ENCODE peak calls at places on chromosomes 12 and 14, in seven cellular contexts. Z, Y, C, V, M, A and L are unnamed samples.

GRCh38 chr12:94242871-94243270 is 94.5 kb downstream of the PLXNC1 start:
- DNase-seq in Z (no peak), Y (no peak), C (no peak), V (no peak), M (no peak), A (no peak), L (no peak)

GRCh38 chr12:77841467-77842054 is 10.9 kb downstream of the NAV3 start:
- DNase-seq in Z (no peak), Y (no peak), C (no peak), V (peak), M (no peak), A (no peak), L (no peak)

GRCh38 chr12:57890191-57891120 is 43.9 kb upstream of the CTDSP2 start:
- DNase-seq in Z (peak), Y (no peak), C (no peak), V (no peak), M (no peak), A (no peak), L (no peak)

GRCh38 chr14:33307691-33308369 is 369.2 kb downstream of the NPAS3 start:
- DNase-seq in Z (peak), Y (no peak), C (no peak), V (no peak), M (no peak), A (no peak), L (peak)

GRCh38 chr12:117213295-117213808 is 23.1 kb upstream of the FBXO21 start:
- DNase-seq in Z (no peak), Y (no peak), C (no peak), V (no peak), M (no peak), A (no peak), L (no peak)

GRCh38 chr12:116368196-116369194 is 91.0 kb upstream of the MED13L start:
- DNase-seq in Z (no peak), Y (no peak), C (no peak), V (no peak), M (no peak), A (no peak), L (no peak)

GRCh38 chr14:91367173-91368171 is 50.1 kb downstream of the CCDC88C start:
- DNase-seq in Z (no peak), Y (no peak), C (no peak), V (peak), M (no peak), A (no peak), L (no peak)

GRCh38 chr12:38883629-38884134 is 21.7 kb downstream of the CPNE8 start:
- DNase-seq in Z (no peak), Y (no peak), C (no peak), V (no peak), M (no peak), A (no peak), L (no peak)

GRCh38 chr14:86055512-86055911 is 525.6 kb downstream of the FLRT2 start:
- DNase-seq in Z (no peak), Y (no peak), C (peak), V (no peak), M (no peak), A (no peak), L (no peak)

GRCh38 chr14:55942101-55942645 is 176.0 kb upstream of the PELI2 start:
- DNase-seq in Z (no peak), Y (no peak), C (no peak), V (no peak), M (no peak), A (no peak), L (no peak)

GRCh38 chr12:80400591-80400991 is 43.4 kb upstream of the PTPRQ start:
- DNase-seq in Z (peak), Y (no peak), C (no peak), V (no peak), M (no peak), A (no peak), L (peak)

GRCh38 chr12:80001562-80001961 is 66.7 kb upstream of the PPP1R12A start:
- DNase-seq in Z (no peak), Y (no peak), C (no peak), V (no peak), M (no peak), A (no peak), L (peak)

GRCh38 chr12:97229036-97229435 is 233.6 kb upstream of the RMST start:
- DNase-seq in Z (no peak), Y (no peak), C (no peak), V (no peak), M (no peak), A (no peak), L (no peak)

GRCh38 chr14:106547735-106548550 is 1021.6 kb downstream of the TMEM121 start:
- DNase-seq in Z (no peak), Y (no peak), C (no peak), V (no peak), M (no peak), A (no peak), L (no peak)

GRCh38 chr14:74905595-74906142 is 17.4 kb downstream of the RPS6KL1 start:
- DNase-seq in Z (peak), Y (peak), C (no peak), V (peak), M (peak), A (peak), L (peak)

GRCh38 chr12:4829793-4830162 is 79.9 kb upstream of the KCNA1 start:
- DNase-seq in Z (no peak), Y (no peak), C (no peak), V (peak), M (no peak), A (no peak), L (no peak)

GRCh38 chr14:103485504-103485903 is 37.1 kb downstream of the CKB start:
- DNase-seq in Z (no peak), Y (no peak), C (no peak), V (no peak), M (no peak), A (no peak), L (no peak)

GRCh38 chr12:3630621-3631271 is 122.2 kb downstream of the CRACR2A start:
- DNase-seq in Z (no peak), Y (no peak), C (no peak), V (no peak), M (no peak), A (no peak), L (no peak)

GRCh38 chr12:52022841-52023181 is 16.1 kb downstream of the TAMALIN start:
- DNase-seq in Z (no peak), Y (no peak), C (no peak), V (no peak), M (no peak), A (peak), L (peak)

GRCh38 chr14:35400707-35401421 is 3.7 kb downstream of the NFKBIA start:
- DNase-seq in Z (no peak), Y (peak), C (no peak), V (peak), M (peak), A (no peak), L (no peak)

GRCh38 chr12:92547906-92548305 is 154.9 kb upstream of the PLEKHG7 start:
- DNase-seq in Z (no peak), Y (no peak), C (no peak), V (no peak), M (no peak), A (no peak), L (no peak)

GRCh38 chr14:52054678-52055077 is 14.2 kb downstream of the NID2 start:
- DNase-seq in Z (no peak), Y (no peak), C (no peak), V (no peak), M (no peak), A (no peak), L (no peak)

GRCh38 chr12:113591480-113591971 is 119.9 kb upstream of the LHX5 start:
- DNase-seq in Z (no peak), Y (no peak), C (no peak), V (peak), M (no peak), A (peak), L (peak)

GRCh38 chr12:48780381-48781025 is 8.4 kb downstream of the ADCY6 start:
- DNase-seq in Z (no peak), Y (no peak), C (no peak), V (no peak), M (no peak), A (no peak), L (no peak)

GRCh38 chr12:108959748-108960655 is 60.9 kb downstream of the SVOP start:
- DNase-seq in Z (no peak), Y (no peak), C (no peak), V (no peak), M (no peak), A (no peak), L (no peak)

GRCh38 chr12:11667159-11667558 is 17.7 kb downstream of the ETV6 start:
- DNase-seq in Z (no peak), Y (no peak), C (no peak), V (no peak), M (no peak), A (no peak), L (no peak)

GRCh38 chr12:124829008-124829707 is 34.5 kb downstream of the SCARB1 start:
- DNase-seq in Z (peak), Y (no peak), C (peak), V (no peak), M (no peak), A (no peak), L (no peak)

GRCh38 chr14:59356298-59356697 is 108.9 kb downstream of the GPR135 start:
- DNase-seq in Z (no peak), Y (no peak), C (no peak), V (peak), M (no peak), A (no peak), L (no peak)

GRCh38 chr14:55926007-55926406 is 192.2 kb upstream of the PELI2 start:
- DNase-seq in Z (no peak), Y (no peak), C (no peak), V (no peak), M (no peak), A (no peak), L (no peak)

GRCh38 chr12:93803408-93803807 is 126.2 kb downstream of the CRADD start:
- DNase-seq in Z (peak), Y (no peak), C (no peak), V (no peak), M (no peak), A (no peak), L (no peak)